ENCODE peak calls at places on chromosomes 1 and 21, in six cellular contexts. J is IMR-90, R is A549, Y is HEK293T, I is HepG2, B is GM12878. A is an unnamed sample.
A peak's percentile ranks its signal among the peaks of the same experiment; 100 is the strongest.

GRCh38 chr1:203124546-203125317 is 2.8 kb upstream of the ADORA1 start:
- DNase-seq in J (peak; percentile 34), R (no peak), Y (no peak), I (no peak), B (no peak), A (no peak)

GRCh38 chr21:35400233-35400939 is 351.3 kb upstream of the RUNX1 start:
- DNase-seq in J (peak; percentile 67), R (peak; percentile 65), Y (peak; percentile 25), I (peak; percentile 67), B (peak; percentile 19), A (peak; percentile 18)

GRCh38 chr1:113456967-113457366 is 66.7 kb downstream of the MAGI3 start:
- DNase-seq in J (peak; percentile 98), R (peak; percentile 93), Y (no peak), I (peak; percentile 86), B (no peak), A (no peak)

GRCh38 chr1:205748398-205749093 is 1.4 kb downstream of the NUCKS1 start:
- DNase-seq in J (peak; percentile 79), R (peak; percentile 38), Y (peak; percentile 28), I (peak; percentile 27), B (no peak), A (peak; percentile 47)

GRCh38 chr1:93579891-93580290 is 101.7 kb downstream of the BCAR3 start:
- DNase-seq in J (peak; percentile 97), R (peak; percentile 39), Y (no peak), I (peak; percentile 64), B (no peak), A (peak; percentile 11)

GRCh38 chr1:221921936-221922335 is 180.0 kb upstream of the DUSP10 start:
- DNase-seq in J (peak; percentile 49), R (no peak), Y (no peak), I (no peak), B (no peak), A (no peak)

GRCh38 chr1:67749844-67750689 is 65.1 kb downstream of the GADD45A start:
- DNase-seq in J (peak; percentile 83), R (peak; percentile 65), Y (peak; percentile 67), I (no peak), B (no peak), A (peak; percentile 51)

GRCh38 chr1:107767156-107767582 is 197.8 kb downstream of the VAV3 start:
- DNase-seq in J (no peak), R (no peak), Y (peak; percentile 22), I (no peak), B (no peak), A (no peak)

GRCh38 chr21:31078796-31079195 is 40.5 kb upstream of the KRTAP19-8 start:
- DNase-seq in J (no peak), R (no peak), Y (no peak), I (no peak), B (peak; percentile 46), A (no peak)

GRCh38 chr1:204828352-204828850 is 42.3 kb upstream of the NFASC start:
- DNase-seq in J (no peak), R (peak; percentile 60), Y (peak; percentile 98), I (peak; percentile 16), B (no peak), A (peak; percentile 88)

GRCh38 chr1:2330035-2330434 is 61.3 kb downstream of the MORN1 start:
- DNase-seq in J (no peak), R (no peak), Y (no peak), I (no peak), B (no peak), A (no peak)

GRCh38 chr21:31310750-31311149 is 33.3 kb downstream of the TIAM1 start:
- DNase-seq in J (peak; percentile 81), R (no peak), Y (no peak), I (no peak), B (no peak), A (no peak)

GRCh38 chr1:54456921-54457529 is 50.8 kb upstream of the SSBP3 start:
- DNase-seq in J (no peak), R (no peak), Y (no peak), I (no peak), B (no peak), A (no peak)

GRCh38 chr1:42925132-42925769 is 33.4 kb downstream of the SLC2A1 start:
- DNase-seq in J (no peak), R (no peak), Y (no peak), I (no peak), B (no peak), A (peak; percentile 45)

GRCh38 chr1:44030606-44031050 is 634 bp downstream of the SLC6A9 start:
- DNase-seq in J (peak; percentile 34), R (peak; percentile 57), Y (peak; percentile 60), I (peak; percentile 34), B (no peak), A (peak; percentile 75)

GRCh38 chr1:59871746-59872145 is 54.8 kb downstream of the CYP2J2 start:
- DNase-seq in J (no peak), R (no peak), Y (no peak), I (no peak), B (no peak), A (no peak)

GRCh38 chr1:6350416-6351088 is 43.0 kb downstream of the ACOT7 start:
- DNase-seq in J (no peak), R (no peak), Y (no peak), I (no peak), B (no peak), A (no peak)

GRCh38 chr21:46603228-46603627 is 1.7 kb downstream of the S100B start:
- DNase-seq in J (no peak), R (no peak), Y (no peak), I (no peak), B (no peak), A (peak; percentile 58)

GRCh38 chr1:8456306-8456912 is 138.5 kb downstream of the SLC45A1 start:
- DNase-seq in J (peak; percentile 82), R (no peak), Y (no peak), I (no peak), B (no peak), A (no peak)

GRCh38 chr1:1137256-1138045 is 21.6 kb upstream of the C1orf159 start:
- DNase-seq in J (no peak), R (no peak), Y (no peak), I (no peak), B (no peak), A (peak; percentile 53)

GRCh38 chr1:59020151-59020997 is 236.5 kb upstream of the JUN start:
- DNase-seq in J (peak; percentile 86), R (no peak), Y (no peak), I (no peak), B (peak; percentile 87), A (peak; percentile 62)

GRCh38 chr1:119713039-119713537 is 1.4 kb downstream of the PHGDH start:
- DNase-seq in J (peak; percentile 31), R (no peak), Y (peak; percentile 43), I (no peak), B (no peak), A (no peak)

GRCh38 chr1:108615544-108615943 is 45.3 kb downstream of the HENMT1 start:
- DNase-seq in J (no peak), R (no peak), Y (no peak), I (no peak), B (no peak), A (no peak)

GRCh38 chr1:1050577-1051052 is 23.5 kb downstream of the RNF223 start:
- DNase-seq in J (no peak), R (no peak), Y (no peak), I (no peak), B (no peak), A (no peak)

GRCh38 chr1:224880593-224881307 is 48.7 kb upstream of the DNAH14 start:
- DNase-seq in J (no peak), R (peak; percentile 22), Y (no peak), I (peak; percentile 13), B (no peak), A (no peak)

GRCh38 chr1:90936731-90937130 is 85.1 kb downstream of the ZNF644 start:
- DNase-seq in J (no peak), R (no peak), Y (no peak), I (no peak), B (no peak), A (no peak)

GRCh38 chr1:115837762-115838421 is 3.0 kb downstream of the NHLH2 start:
- DNase-seq in J (no peak), R (no peak), Y (peak; percentile 45), I (no peak), B (no peak), A (no peak)

GRCh38 chr1:45913183-45913924 is 109.9 kb downstream of the MAST2 start:
- DNase-seq in J (peak; percentile 96), R (no peak), Y (peak; percentile 18), I (no peak), B (no peak), A (no peak)
- TF ChIP-seq BHLHE40 in J (peak; percentile 33), R (no peak), Y (no peak), I (no peak), B (no peak), A (peak; percentile 8)

DNA sequence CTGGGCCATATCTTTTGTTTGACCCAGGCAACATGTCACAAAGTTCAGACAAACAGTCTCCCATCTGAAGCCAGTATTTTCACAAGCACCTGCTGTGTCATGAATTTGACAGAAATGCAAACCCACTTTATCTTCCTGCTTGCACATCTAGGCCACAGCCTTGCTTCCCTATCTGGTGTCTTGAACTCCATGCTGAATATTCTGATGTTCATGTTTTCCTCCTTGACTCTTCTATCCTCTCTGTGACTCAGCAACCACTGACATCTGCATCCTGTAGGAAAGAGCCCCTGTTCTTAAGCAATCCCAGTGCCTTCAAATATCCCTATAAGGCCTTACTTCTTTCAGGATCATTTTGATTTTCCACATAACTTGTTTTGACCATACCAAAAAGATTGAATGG is 6.5 kb downstream of the CD55 start:
- DNase-seq in J (peak; percentile 88), R (no peak), Y (no peak), I (no peak), B (no peak), A (no peak)
- TF ChIP-seq BHLHE40 in J (no peak), R (no peak), Y (no peak), I (no peak), B (no peak), A (no peak)

GRCh38 chr21:29238967-29239289 is 59.8 kb upstream of the BACH1 start:
- DNase-seq in J (peak; percentile 76), R (no peak), Y (no peak), I (no peak), B (no peak), A (peak; percentile 64)

GRCh38 chr21:29235714-29236197 is 63.0 kb upstream of the BACH1 start:
- DNase-seq in J (no peak), R (no peak), Y (no peak), I (no peak), B (peak; percentile 88), A (no peak)

GRCh38 chr21:29237110-29238051 is 61.3 kb upstream of the BACH1 start:
- DNase-seq in J (no peak), R (no peak), Y (no peak), I (no peak), B (no peak), A (no peak)

GRCh38 chr21:29240136-29240535 is 58.6 kb upstream of the BACH1 start:
- DNase-seq in J (no peak), R (no peak), Y (no peak), I (no peak), B (no peak), A (no peak)

GRCh38 chr21:29238052-29238966 is 60.4 kb upstream of the BACH1 start:
- DNase-seq in J (peak; percentile 54), R (no peak), Y (no peak), I (no peak), B (no peak), A (no peak)
- TF ChIP-seq BHLHE40 in J (no peak), R (no peak), Y (no peak), I (no peak), B (no peak), A (no peak)

GRCh38 chr21:24941316-24942185 is 665.7 kb downstream of the MRPL39 start:
- DNase-seq in J (no peak), R (no peak), Y (no peak), I (no peak), B (no peak), A (no peak)

GRCh38 chr21:24939288-24939687 is 668.0 kb downstream of the MRPL39 start:
- DNase-seq in J (no peak), R (no peak), Y (no peak), I (no peak), B (no peak), A (no peak)

GRCh38 chr21:24938592-24938991 is 668.7 kb downstream of the MRPL39 start:
- DNase-seq in J (no peak), R (no peak), Y (no peak), I (no peak), B (no peak), A (no peak)
- TF ChIP-seq BHLHE40 in J (no peak), R (no peak), Y (no peak), I (no peak), B (no peak), A (no peak)

A was measured in K562.